ENCODE peak calls at places on chromosome 16, in eight cellular contexts. M is SK-N-SH, T is HCT116, V is HepG2, X is K562, B is endothelial cell of umbilical vein, U is H1, G is GM12878. O is an unnamed sample.

GRCh38 chr16:20674684-20675487 is 22.6 kb downstream of the ACSM1 start:
- DNase-seq in V (peak), M (no peak), X (peak), T (no peak), U (peak), B (peak), G (no peak), O (peak)

GRCh38 chr16:75264999-75265910 is 13.8 kb upstream of the BCAR1 start:
- DNase-seq in G (no peak), V (no peak), B (no peak), X (no peak), U (peak), T (no peak), M (peak), O (peak)

GRCh38 chr16:11016993-11017392 is 72.6 kb downstream of the CLEC16A start:
- DNase-seq in T (peak), V (peak), U (no peak), X (no peak), M (no peak), G (no peak), B (peak), O (no peak)

GRCh38 chr16:76464973-76465620 is 187.9 kb downstream of the CNTNAP4 start:
- DNase-seq in G (no peak), X (no peak), V (no peak), B (no peak), M (no peak), T (no peak), U (no peak), O (no peak)

GRCh38 chr16:11683140-11683539 is 14.9 kb downstream of the SNN start:
- DNase-seq in T (no peak), B (no peak), V (no peak), M (no peak), G (no peak), U (no peak), X (no peak), O (no peak)

GRCh38 chr16:74999208-74999682 is 421 bp downstream of the ZNRF1 start:
- DNase-seq in B (no peak), X (peak), T (no peak), M (no peak), V (no peak), U (no peak), G (no peak), O (peak)

GRCh38 chr16:30030841-30031413 is at the start of gene TLCD3B:
- DNase-seq in M (peak), T (no peak), U (peak), B (no peak), V (no peak), G (no peak), X (no peak), O (peak)

GRCh38 chr16:30997887-30998711 is 12.3 kb downstream of the STX1B start:
- DNase-seq in M (no peak), X (no peak), U (no peak), B (no peak), T (peak), G (no peak), V (peak), O (peak)

GRCh38 chr16:8571061-8571596 is 19.2 kb downstream of the TMEM114 start:
- DNase-seq in V (peak), X (no peak), U (no peak), T (no peak), M (no peak), B (no peak), G (no peak), O (peak)

GRCh38 chr16:62760398-62760797 is 724.2 kb upstream of the CDH8 start:
- DNase-seq in V (no peak), G (no peak), B (no peak), X (no peak), T (no peak), M (no peak), U (no peak), O (no peak)

GRCh38 chr16:51133691-51134090 is 17.4 kb downstream of the SALL1 start:
- DNase-seq in X (no peak), G (no peak), M (no peak), B (no peak), V (no peak), T (no peak), U (peak), O (peak)

GRCh38 chr16:89828870-89829629 is 775 bp downstream of the SPIRE2 start:
- DNase-seq in M (no peak), G (no peak), V (no peak), X (no peak), U (no peak), T (no peak), B (no peak), O (peak)

GRCh38 chr16:12500771-12501170 is 302.9 kb downstream of the CPPED1 start:
- DNase-seq in V (no peak), M (no peak), G (no peak), U (no peak), B (no peak), T (no peak), X (no peak), O (no peak)

GRCh38 chr16:21574372-21574771 is 25.0 kb upstream of the METTL9 start:
- DNase-seq in G (no peak), X (no peak), T (no peak), V (no peak), U (no peak), M (no peak), B (no peak), O (no peak)

GRCh38 chr16:24999856-25000447 is 15.2 kb downstream of the ARHGAP17 start:
- DNase-seq in G (no peak), X (peak), M (no peak), T (no peak), U (no peak), B (no peak), V (peak), O (no peak)

GRCh38 chr16:89322381-89323119 is 105.0 kb downstream of the ZNF778 start:
- DNase-seq in X (peak), T (no peak), B (peak), V (peak), G (no peak), U (no peak), M (peak), O (peak)

GRCh38 chr16:12703935-12704334 is 99.8 kb downstream of the CPPED1 start:
- DNase-seq in G (no peak), X (no peak), M (no peak), B (no peak), T (no peak), V (no peak), U (no peak), O (no peak)

GRCh38 chr16:8826278-8826879 is 28.7 kb downstream of the PMM2 start:
- DNase-seq in M (peak), G (no peak), V (no peak), B (no peak), U (no peak), T (no peak), X (no peak), O (no peak)

GRCh38 chr16:49563666-49564065 is 190.1 kb downstream of the C16orf78 start:
- DNase-seq in V (no peak), M (no peak), U (no peak), T (no peak), X (no peak), G (no peak), B (no peak), O (no peak)

GRCh38 chr16:88468289-88469129 is 15.4 kb downstream of the ZFPM1 start:
- DNase-seq in V (peak), X (peak), B (peak), T (peak), G (no peak), U (peak), M (peak), O (peak)

GRCh38 chr16:54867302-54867832 is 63.3 kb upstream of the IRX5 start:
- DNase-seq in X (no peak), B (no peak), T (no peak), G (no peak), M (no peak), V (no peak), U (no peak), O (no peak)

GRCh38 chr16:22262460-22262859 is 34.7 kb upstream of the POLR3E start:
- DNase-seq in T (no peak), B (peak), U (no peak), X (no peak), G (no peak), M (no peak), V (no peak), O (no peak)

GRCh38 chr16:53220585-53220984 is 165.8 kb downstream of the CHD9 start:
- DNase-seq in M (peak), B (peak), U (no peak), X (peak), G (no peak), V (peak), T (no peak), O (peak)

GRCh38 chr16:57999971-58000705 is at the start of gene ZNF319:
- DNase-seq in V (no peak), B (no peak), T (no peak), U (peak), X (peak), G (no peak), M (no peak), O (peak)

GRCh38 chr16:28905800-28906372 is 19.2 kb downstream of the RABEP2 start:
- DNase-seq in T (no peak), X (no peak), M (no peak), U (no peak), B (no peak), G (no peak), V (no peak), O (no peak)

GRCh38 chr16:13779676-13780075 is 140.3 kb upstream of the ERCC4 start:
- DNase-seq in B (no peak), M (no peak), G (no peak), V (no peak), U (no peak), X (peak), T (no peak), O (no peak)

GRCh38 chr16:78930561-78930960 is 670.0 kb downstream of the MAF start:
- DNase-seq in M (no peak), V (no peak), U (no peak), T (no peak), G (no peak), B (no peak), X (no peak), O (no peak)

GRCh38 chr16:74667215-74667765 is 613 bp upstream of the RFWD3 start:
- DNase-seq in G (no peak), V (peak), B (peak), T (no peak), M (peak), X (peak), U (peak), O (peak)

GRCh38 chr16:1178295-1178910 is 25.5 kb downstream of the CACNA1H start:
- DNase-seq in G (no peak), B (no peak), U (no peak), V (no peak), X (no peak), T (no peak), M (no peak), O (no peak)

GRCh38 chr16:23132921-23133532 is 16.2 kb downstream of the USP31 start:
- DNase-seq in X (no peak), T (no peak), V (no peak), G (no peak), B (peak), M (no peak), U (no peak), O (no peak)

GRCh38 chr16:11263737-11264136 is 5.4 kb downstream of the TNP2 start:
- DNase-seq in X (no peak), G (no peak), V (no peak), T (no peak), M (no peak), U (no peak), B (no peak), O (no peak)

GRCh38 chr16:54175169-54175551 is 111.4 kb downstream of the IRX3 start:
- DNase-seq in G (no peak), V (no peak), M (no peak), U (no peak), T (no peak), X (no peak), B (no peak), O (no peak)

GRCh38 chr16:69107311-69107962 is 2.0 kb downstream of the HAS3 start:
- DNase-seq in U (peak), V (no peak), G (no peak), X (no peak), M (peak), B (peak), T (no peak), O (peak)

DNA sequence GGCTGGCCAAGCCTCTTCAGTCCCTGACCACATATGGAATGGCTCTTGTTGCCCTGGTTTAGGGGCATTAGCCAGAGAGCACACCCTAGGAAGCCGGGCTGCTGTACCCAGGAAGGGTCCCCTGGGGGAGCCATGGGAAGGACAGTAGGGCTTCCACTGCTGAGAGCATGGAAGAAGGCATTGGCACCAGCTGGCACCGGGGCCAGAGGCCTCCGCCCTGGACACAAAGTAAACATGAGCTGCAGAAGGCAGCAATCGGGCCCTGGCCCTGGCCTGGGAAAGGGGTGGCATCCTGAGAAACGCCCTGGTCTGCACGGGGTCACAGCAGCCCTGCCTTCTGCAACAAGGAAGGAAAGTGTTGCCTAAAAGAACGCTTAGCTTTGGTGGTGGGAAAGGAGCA is 49.4 kb downstream of the VAC14 start:
- DNase-seq in M (no peak), T (no peak), V (no peak), G (no peak), X (no peak), B (no peak), U (no peak), O (no peak)
- H3K4me2 ChIP-seq in M (no peak), T (no peak), V (no peak), G (no peak), X (no peak), B (no peak), U (no peak), O (no peak)

GRCh38 chr16:19102187-19102872 is 11.4 kb upstream of the ITPRIPL2 start:
- DNase-seq in U (no peak), T (no peak), M (no peak), G (no peak), V (no peak), X (no peak), B (no peak), O (no peak)

GRCh38 chr16:19095699-19096098 is 18.1 kb upstream of the ITPRIPL2 start:
- DNase-seq in T (peak), U (no peak), V (no peak), X (no peak), B (no peak), M (no peak), G (no peak), O (peak)

GRCh38 chr16:19093631-19094541 is 19.9 kb upstream of the ITPRIPL2 start:
- DNase-seq in V (peak), U (no peak), B (no peak), T (no peak), X (no peak), M (no peak), G (no peak), O (no peak)

GRCh38 chr16:19094542-19095365 is 19.0 kb upstream of the ITPRIPL2 start:
- DNase-seq in T (peak), V (peak), B (no peak), U (no peak), X (no peak), G (no peak), M (no peak), O (peak)

GRCh38 chr16:19098173-19098572 is 15.6 kb upstream of the ITPRIPL2 start:
- DNase-seq in T (no peak), M (no peak), V (no peak), X (no peak), U (no peak), B (no peak), G (no peak), O (no peak)
- TF ChIP-seq POLR2AphosphoS5 in T (no peak), M (no peak), V (no peak), X (no peak), U (no peak), B (no peak), G (no peak), O (no peak)

GRCh38 chr16:85929259-85929704 is 30.3 kb downstream of the IRF8 start:
- DNase-seq in M (no peak), X (no peak), V (no peak), B (no peak), U (no peak), T (no peak), G (no peak), O (no peak)

GRCh38 chr16:85928411-85928820 is 29.5 kb downstream of the IRF8 start:
- DNase-seq in V (no peak), M (no peak), G (no peak), X (no peak), B (no peak), U (no peak), T (no peak), O (no peak)

GRCh38 chr16:85926370-85926769 is 27.4 kb downstream of the IRF8 start:
- DNase-seq in T (no peak), U (no peak), B (no peak), X (no peak), G (no peak), V (no peak), M (no peak), O (peak)

GRCh38 chr16:85927326-85927725 is 28.4 kb downstream of the IRF8 start:
- DNase-seq in U (no peak), V (no peak), G (no peak), B (no peak), T (no peak), X (no peak), M (no peak), O (no peak)

GRCh38 chr16:85927938-85928337 is 29.0 kb downstream of the IRF8 start:
- DNase-seq in M (no peak), B (no peak), X (no peak), V (no peak), G (no peak), U (no peak), T (no peak), O (no peak)
- H3K4me2 ChIP-seq in M (no peak), B (no peak), X (no peak), V (no peak), G (no peak), U (no peak), T (no peak), O (no peak)

GRCh38 chr16:4465977-4466779 is 8.2 kb downstream of the NMRAL1 start:
- DNase-seq in M (no peak), U (no peak), X (no peak), G (no peak), T (no peak), B (no peak), V (no peak), O (no peak)
- TF ChIP-seq POLR2AphosphoS5 in M (no peak), U (no peak), X (no peak), G (no peak), T (no peak), B (no peak), V (no peak), O (no peak)

GRCh38 chr16:17509194-17509593 is 38.4 kb upstream of the XYLT1 start:
- DNase-seq in U (no peak), G (no peak), B (no peak), X (no peak), T (no peak), V (no peak), M (no peak), O (no peak)
- H3K4me2 ChIP-seq in U (no peak), G (no peak), B (no peak), X (no peak), T (no peak), V (no peak), M (no peak), O (no peak)

GRCh38 chr16:84730406-84731106 is 30.8 kb downstream of the USP10 start:
- DNase-seq in B (peak), V (peak), X (peak), G (no peak), T (peak), M (peak), U (peak), O (peak)
- TF ChIP-seq POLR2AphosphoS5 in B (peak), V (no peak), X (peak), G (no peak), T (peak), M (no peak), U (no peak), O (no peak)

DNA sequence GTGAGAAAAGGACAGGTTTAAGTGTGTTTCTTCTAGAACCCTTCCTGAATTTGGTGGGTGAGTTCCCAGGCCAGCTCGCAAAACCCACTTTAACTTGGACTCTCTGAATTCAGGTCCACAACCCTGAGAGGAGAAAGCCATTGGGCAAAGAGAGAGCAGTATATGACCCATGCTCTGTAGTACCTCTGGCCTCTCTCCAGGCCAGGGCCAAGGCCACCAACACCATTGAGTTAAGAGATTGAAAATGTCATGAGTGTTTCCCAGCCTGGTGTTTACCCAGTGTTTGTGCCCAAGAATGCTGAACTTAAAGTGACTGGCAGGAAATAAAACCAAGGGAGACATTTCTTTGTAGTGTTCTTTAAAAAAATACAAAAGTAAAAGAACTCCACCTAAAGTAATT is 410.4 kb upstream of the CDH5 start:
- DNase-seq in G (no peak), T (no peak), V (no peak), M (no peak), X (no peak), U (no peak), B (no peak), O (no peak)
- H3K4me2 ChIP-seq in G (no peak), T (no peak), V (no peak), M (no peak), X (no peak), U (no peak), B (no peak), O (no peak)

GRCh38 chr16:70470927-70471341 is 16.5 kb downstream of the FCSK start:
- DNase-seq in B (peak), T (no peak), G (no peak), M (peak), V (peak), U (peak), X (peak), O (peak)

GRCh38 chr16:70475054-70475871 is 20.9 kb downstream of the FCSK start:
- DNase-seq in V (no peak), U (no peak), B (no peak), X (no peak), G (no peak), M (no peak), T (no peak), O (no peak)

GRCh38 chr16:70473446-70474319 is 19.3 kb downstream of the FCSK start:
- DNase-seq in B (no peak), U (no peak), T (no peak), V (no peak), M (peak), G (no peak), X (no peak), O (no peak)

GRCh38 chr16:70474320-70475053 is 20.1 kb downstream of the FCSK start:
- DNase-seq in T (no peak), M (peak), U (no peak), X (no peak), G (no peak), V (no peak), B (no peak), O (no peak)

GRCh38 chr16:70472786-70473433 is 18.5 kb downstream of the FCSK start:
- DNase-seq in G (no peak), B (no peak), X (no peak), U (no peak), M (no peak), V (no peak), T (no peak), O (peak)
- TF ChIP-seq POLR2AphosphoS5 in G (no peak), B (no peak), X (no peak), U (no peak), M (no peak), V (no peak), T (no peak), O (no peak)

DNA sequence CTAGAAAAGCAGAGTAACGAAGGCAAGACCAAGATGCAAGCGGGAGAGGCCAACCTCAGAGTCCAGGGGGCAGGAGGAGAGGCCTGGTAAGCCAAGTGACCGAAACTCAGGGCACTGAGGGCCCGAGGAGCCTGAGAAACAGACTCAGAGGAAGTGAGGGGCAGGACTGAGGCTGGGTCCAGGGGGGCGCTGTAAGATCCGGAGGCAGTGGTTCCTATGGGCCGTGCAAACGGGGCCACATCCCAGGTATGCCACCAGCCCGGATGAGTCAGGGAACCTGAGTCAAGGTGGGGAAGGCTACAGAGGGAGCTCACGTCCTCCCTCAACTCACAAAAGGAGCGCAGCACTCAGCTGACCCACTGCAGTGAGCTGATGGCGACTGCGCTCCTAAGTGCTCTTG is 8.3 kb downstream of the ZDHHC7 start:
- DNase-seq in U (no peak), G (no peak), M (no peak), V (no peak), X (no peak), T (no peak), B (no peak), O (peak)
- H3K4me2 ChIP-seq in U (no peak), G (no peak), M (peak), V (peak), X (no peak), T (no peak), B (no peak), O (no peak)